ENCODE peak calls at places on chromosomes 5 and 9, in six cellular contexts. B, J, R, Q, C and F are unnamed samples.

GRCh38 chr5:128667751-128668150 is 129.7 kb upstream of the FBN2 start:
- DNase-seq in R (no peak), J (no peak), Q (no peak), B (no peak), C (no peak), F (no peak)

GRCh38 chr5:20985754-20986153 is 997.8 kb upstream of the CDH18 start:
- DNase-seq in J (no peak), R (no peak), Q (no peak), B (no peak), C (no peak), F (no peak)

GRCh38 chr5:175535781-175536180 is 57.4 kb downstream of the SFXN1 start:
- DNase-seq in Q (no peak), R (no peak), C (no peak), J (no peak), B (no peak), F (no peak)

GRCh38 chr5:175695161-175696126 is 37.6 kb downstream of the HRH2 start:
- DNase-seq in R (no peak), J (no peak), B (no peak), C (no peak), Q (no peak), F (no peak)

GRCh38 chr9:136694163-136694864 is 7.1 kb upstream of the AGPAT2 start:
- DNase-seq in Q (peak; percentile 79), R (peak; percentile 77), J (no peak), C (peak; percentile 55), B (no peak), F (peak; percentile 50)

GRCh38 chr9:35951736-35952135 is 6.2 kb downstream of the OR2S2 start:
- DNase-seq in R (no peak), C (no peak), B (no peak), J (no peak), Q (no peak), F (no peak)

GRCh38 chr5:34977934-34978616 is 48.7 kb downstream of the DNAJC21 start:
- DNase-seq in J (no peak), R (no peak), C (no peak), Q (no peak), B (no peak), F (no peak)

GRCh38 chr5:81971086-81971693 is 633 bp upstream of the ATG10 start:
- DNase-seq in C (peak; percentile 65), J (no peak), R (no peak), Q (peak; percentile 21), B (peak; percentile 34), F (peak; percentile 19)

GRCh38 chr9:3828495-3828894 is 302.7 kb upstream of the RFX3 start:
- DNase-seq in Q (no peak), R (no peak), C (peak; percentile 50), J (no peak), B (no peak), F (no peak)

GRCh38 chr5:140145223-140145622 is 19.5 kb downstream of the IGIP start:
- DNase-seq in B (no peak), J (no peak), C (no peak), R (no peak), Q (no peak), F (no peak)

GRCh38 chr5:167261309-167262100 is 1029.9 kb upstream of the WWC1 start:
- DNase-seq in J (no peak), R (no peak), B (no peak), Q (peak; percentile 21), C (no peak), F (peak; percentile 42)

GRCh38 chr5:142547445-142548374 is 138.2 kb downstream of the FGF1 start:
- DNase-seq in C (no peak), R (no peak), B (no peak), J (no peak), Q (no peak), F (no peak)

GRCh38 chr5:171721469-171721868 is 64.1 kb upstream of the SMIM23 start:
- DNase-seq in C (no peak), J (no peak), Q (no peak), B (no peak), R (no peak), F (no peak)

GRCh38 chr5:102481044-102481715 is 17.6 kb downstream of the SLCO6A1 start:
- DNase-seq in Q (no peak), C (peak; percentile 41), R (no peak), B (no peak), J (no peak), F (no peak)

GRCh38 chr5:5497132-5497748 is 74.8 kb downstream of the ICE1 start:
- DNase-seq in B (no peak), Q (peak; percentile 62), C (peak; percentile 37), R (peak; percentile 65), J (peak; percentile 32), F (peak; percentile 72)

GRCh38 chr5:92309336-92309991 is 926.3 kb upstream of the ARRDC3 start:
- DNase-seq in C (peak; percentile 54), R (no peak), B (no peak), J (no peak), Q (peak; percentile 36), F (peak; percentile 52)

GRCh38 chr9:108040783-108041182 is 551.2 kb upstream of the KLF4 start:
- DNase-seq in C (peak; percentile 59), R (no peak), J (no peak), Q (no peak), B (no peak), F (no peak)

GRCh38 chr5:8538813-8539212 is 669.9 kb downstream of the MTRR start:
- DNase-seq in R (no peak), C (no peak), Q (no peak), J (no peak), B (no peak), F (no peak)

GRCh38 chr9:5513966-5514365 is 3.6 kb downstream of the PDCD1LG2 start:
- DNase-seq in R (no peak), B (no peak), C (no peak), J (no peak), Q (no peak), F (no peak)

GRCh38 chr9:111039203-111039907 is 1.1 kb upstream of the LPAR1 start:
- DNase-seq in Q (peak; percentile 35), R (no peak), C (no peak), J (no peak), B (no peak), F (no peak)

GRCh38 chr9:115035872-115036612 is 81.9 kb downstream of the TNC start:
- DNase-seq in B (no peak), J (no peak), Q (no peak), R (no peak), C (peak; percentile 69), F (peak; percentile 62)

DNA sequence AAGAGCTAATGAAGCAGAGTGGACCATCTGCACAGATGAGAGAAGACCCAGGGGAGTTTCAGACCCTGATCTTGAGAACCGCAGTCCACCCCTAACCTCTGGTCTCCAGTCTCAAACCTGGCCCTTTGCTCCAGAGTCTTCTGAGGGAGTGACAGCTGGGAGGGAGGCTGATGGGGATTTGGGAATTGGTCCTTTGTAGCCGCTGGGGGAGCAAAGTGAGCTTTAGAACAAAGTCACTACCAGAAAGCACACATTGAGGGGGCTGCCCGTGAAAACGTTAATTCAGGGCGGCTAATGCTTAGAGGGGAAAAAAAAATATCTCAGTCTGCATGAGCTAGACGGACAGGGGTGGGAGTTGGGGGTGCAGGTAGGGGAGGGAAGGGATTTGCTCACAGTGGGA is 123.2 kb upstream of the RETREG1 start:
- DNase-seq in J (no peak), C (no peak), R (no peak), B (no peak), Q (peak; percentile 66), F (no peak)
- H3K27ac ChIP-seq in J (no peak overlapping the region), C (no peak overlapping the region), R (no peak overlapping the region), B (no peak overlapping the region), Q (peak overlapping the region; percentile 94), F (no peak overlapping the region)

DNA sequence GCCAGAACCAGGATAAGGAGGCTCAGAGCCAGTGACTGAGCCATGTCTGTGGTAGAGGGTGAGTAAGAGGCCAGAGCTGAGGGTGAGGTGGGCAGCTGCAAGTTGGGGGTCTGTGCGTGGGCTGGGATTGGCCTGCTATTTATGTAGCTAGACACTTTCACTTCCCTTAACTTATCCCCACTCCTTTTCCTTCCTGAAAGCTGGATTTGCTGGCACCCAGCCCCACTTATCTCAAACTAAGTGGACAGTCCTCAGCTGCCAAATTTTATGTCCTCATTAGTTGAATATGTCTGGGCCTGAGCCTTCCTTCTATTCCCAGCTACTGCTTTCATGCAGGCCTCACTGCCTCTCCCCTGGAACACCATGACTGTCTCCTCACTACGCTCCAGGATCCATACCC is at the start of gene CCL21:
- DNase-seq in C (no peak), Q (no peak), J (no peak), R (peak; percentile 87), B (no peak), F (no peak)
- H3K27ac ChIP-seq in C (no peak within 1 kb of the TSS), Q (no peak within 1 kb of the TSS), J (no peak within 1 kb of the TSS), R (no peak within 1 kb of the TSS), B (no peak within 1 kb of the TSS), F (no peak within 1 kb of the TSS)

DNA sequence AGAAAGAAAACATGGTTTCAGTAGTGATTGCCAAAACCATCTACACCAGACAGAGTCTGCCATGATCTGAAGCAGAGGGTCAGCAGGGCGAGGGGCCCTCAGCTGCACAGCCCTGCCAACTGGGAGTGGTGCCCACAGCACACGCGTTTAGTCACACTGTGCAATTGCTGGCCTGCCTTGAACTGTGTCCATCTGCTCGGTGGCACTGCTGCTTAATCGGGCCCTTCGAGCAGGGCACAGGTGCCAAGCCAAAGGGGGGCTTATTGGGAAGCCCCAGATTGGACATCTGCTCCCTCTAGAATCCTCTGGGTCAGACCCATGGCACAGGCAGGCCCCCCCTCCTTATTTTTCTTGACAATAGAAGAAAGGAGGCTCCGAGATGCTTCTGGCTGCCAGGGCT is 349.0 kb downstream of the GADD45G start:
- DNase-seq in B (no peak), J (no peak), Q (no peak), R (no peak), C (no peak), F (no peak)
- H3K27ac ChIP-seq in B (no peak overlapping the region), J (no peak overlapping the region), Q (no peak overlapping the region), R (no peak overlapping the region), C (no peak overlapping the region), F (no peak overlapping the region)

GRCh38 chr5:38847549-38848341 is 1.9 kb downstream of the OSMR start:
- DNase-seq in C (peak; percentile 46), B (no peak), J (no peak), Q (no peak), R (no peak), F (no peak)

GRCh38 chr5:38845555-38846378 is at the start of gene OSMR:
- DNase-seq in R (peak; percentile 93), B (no peak), Q (peak; percentile 72), J (peak; percentile 36), C (peak; percentile 99), F (peak; percentile 94)

GRCh38 chr5:38843665-38844064 is 2.1 kb upstream of the OSMR start:
- DNase-seq in C (peak; percentile 36), R (no peak), Q (no peak), J (no peak), B (no peak), F (no peak)

GRCh38 chr5:38848637-38849036 is 2.8 kb downstream of the OSMR start:
- DNase-seq in B (no peak), J (no peak), Q (no peak), R (no peak), C (no peak), F (no peak)

GRCh38 chr5:38846379-38846967 is 661 bp downstream of the OSMR start:
- DNase-seq in C (peak; percentile 39), R (no peak), Q (no peak), J (no peak), B (no peak), F (no peak)
- H3K27ac ChIP-seq in C (peak overlapping the region; percentile 65), R (peak overlapping the region; percentile 94), Q (no peak overlapping the region), J (peak overlapping the region; percentile 37), B (no peak overlapping the region), F (peak overlapping the region; percentile 86)